ENCODE peak calls at places on chromosomes 12 and 14, in five cellular contexts. One of them, this sample, is unnamed.

GRCh38 chr14:31949709-31950108 is 127.4 kb upstream of the ARHGAP5 start:
- DNase-seq in H9: no peak
- DNase-seq in IMR-90: peak; percentile 48
- DNase-seq in H1: no peak
- DNase-seq in neuronal stem cell: no peak
- DNase-seq in this sample: peak; percentile 80

GRCh38 chr14:20866963-20867362 is 24.2 kb upstream of the RNASE3 start:
- DNase-seq in H9: peak; percentile 41
- DNase-seq in IMR-90: no peak
- DNase-seq in H1: no peak
- DNase-seq in neuronal stem cell: no peak
- DNase-seq in this sample: no peak

GRCh38 chr14:98952595-98953325 is 319.2 kb downstream of the BCL11B start:
- DNase-seq in H9: no peak
- DNase-seq in IMR-90: no peak
- DNase-seq in H1: no peak
- DNase-seq in neuronal stem cell: no peak
- DNase-seq in this sample: no peak

GRCh38 chr14:99517046-99517642 is 35.9 kb downstream of the CCNK start:
- DNase-seq in H9: peak; percentile 33
- DNase-seq in IMR-90: no peak
- DNase-seq in H1: no peak
- DNase-seq in neuronal stem cell: no peak
- DNase-seq in this sample: no peak

GRCh38 chr12:71333418-71333817 is 106.2 kb upstream of the LGR5 start:
- DNase-seq in H9: no peak
- DNase-seq in IMR-90: no peak
- DNase-seq in H1: no peak
- DNase-seq in neuronal stem cell: no peak
- DNase-seq in this sample: no peak

GRCh38 chr12:3122841-3123678 is 45.9 kb downstream of the TSPAN9 start:
- DNase-seq in H9: peak; percentile 54
- DNase-seq in IMR-90: peak; percentile 75
- DNase-seq in H1: no peak
- DNase-seq in neuronal stem cell: no peak
- DNase-seq in this sample: peak; percentile 37

GRCh38 chr14:68680541-68681051 is 112.3 kb downstream of the ZFP36L1 start:
- DNase-seq in H9: no peak
- DNase-seq in IMR-90: peak; percentile 24
- DNase-seq in H1: no peak
- DNase-seq in neuronal stem cell: no peak
- DNase-seq in this sample: peak; percentile 49

GRCh38 chr12:57233357-57234232 is 4.1 kb downstream of the SHMT2 start:
- DNase-seq in H9: no peak
- DNase-seq in IMR-90: peak; percentile 85
- DNase-seq in H1: no peak
- DNase-seq in neuronal stem cell: no peak
- DNase-seq in this sample: peak; percentile 74

GRCh38 chr12:82810568-82810967 is 123.9 kb downstream of the TMTC2 start:
- DNase-seq in H9: no peak
- DNase-seq in IMR-90: no peak
- DNase-seq in H1: no peak
- DNase-seq in neuronal stem cell: no peak
- DNase-seq in this sample: no peak

GRCh38 chr14:77091518-77091917 is 6.5 kb upstream of the CIPC start:
- DNase-seq in H9: no peak
- DNase-seq in IMR-90: no peak
- DNase-seq in H1: no peak
- DNase-seq in neuronal stem cell: no peak
- DNase-seq in this sample: no peak

GRCh38 chr12:87848248-87848868 is 180.8 kb downstream of the C12orf50 start:
- DNase-seq in H9: no peak
- DNase-seq in IMR-90: peak; percentile 82
- DNase-seq in H1: no peak
- DNase-seq in neuronal stem cell: peak; percentile 49
- DNase-seq in this sample: peak; percentile 65

GRCh38 chr14:100281286-100282082 is 24.8 kb downstream of the SLC25A29 start:
- DNase-seq in H9: peak; percentile 65
- DNase-seq in IMR-90: no peak
- DNase-seq in H1: no peak
- DNase-seq in neuronal stem cell: no peak
- DNase-seq in this sample: no peak

GRCh38 chr12:124819525-124819924 is 44.1 kb downstream of the SCARB1 start:
- DNase-seq in H9: no peak
- DNase-seq in IMR-90: no peak
- DNase-seq in H1: no peak
- DNase-seq in neuronal stem cell: no peak
- DNase-seq in this sample: no peak

GRCh38 chr12:85821759-85822158 is 14.4 kb downstream of the RASSF9 start:
- DNase-seq in H9: no peak
- DNase-seq in IMR-90: no peak
- DNase-seq in H1: no peak
- DNase-seq in neuronal stem cell: no peak
- DNase-seq in this sample: peak; percentile 29

GRCh38 chr14:36275741-36276140 is 44.7 kb downstream of the MBIP start:
- DNase-seq in H9: no peak
- DNase-seq in IMR-90: no peak
- DNase-seq in H1: no peak
- DNase-seq in neuronal stem cell: no peak
- DNase-seq in this sample: no peak

GRCh38 chr14:71668942-71669341 is 263.3 kb upstream of the RGS6 start:
- DNase-seq in H9: no peak
- DNase-seq in IMR-90: no peak
- DNase-seq in H1: no peak
- DNase-seq in neuronal stem cell: no peak
- DNase-seq in this sample: no peak

GRCh38 chr14:82403972-82404371 is 870.3 kb upstream of the SEL1L start:
- DNase-seq in H9: no peak
- DNase-seq in IMR-90: no peak
- DNase-seq in H1: no peak
- DNase-seq in neuronal stem cell: no peak
- DNase-seq in this sample: no peak

GRCh38 chr12:51386361-51386760 is 4.8 kb downstream of the GALNT6 start:
- DNase-seq in H9: no peak
- DNase-seq in IMR-90: no peak
- DNase-seq in H1: no peak
- DNase-seq in neuronal stem cell: no peak
- DNase-seq in this sample: no peak

GRCh38 chr14:93059917-93060545 is 55.7 kb downstream of the ITPK1 start:
- DNase-seq in H9: peak; percentile 59
- DNase-seq in IMR-90: no peak
- DNase-seq in H1: no peak
- DNase-seq in neuronal stem cell: no peak
- DNase-seq in this sample: no peak

GRCh38 chr14:102314242-102315011 is 5.1 kb upstream of the ZNF839 start:
- DNase-seq in H9: peak; percentile 83
- DNase-seq in IMR-90: peak; percentile 79
- DNase-seq in H1: no peak
- DNase-seq in neuronal stem cell: peak; percentile 68
- DNase-seq in this sample: peak; percentile 79

GRCh38 chr12:52369220-52369619 is 1.9 kb upstream of the KRT85 start:
- DNase-seq in H9: no peak
- DNase-seq in IMR-90: no peak
- DNase-seq in H1: no peak
- DNase-seq in neuronal stem cell: no peak
- DNase-seq in this sample: no peak

GRCh38 chr12:39102474-39103209 is 197.3 kb upstream of the CPNE8 start:
- DNase-seq in H9: no peak
- DNase-seq in IMR-90: no peak
- DNase-seq in H1: no peak
- DNase-seq in neuronal stem cell: no peak
- DNase-seq in this sample: peak; percentile 6

GRCh38 chr14:73754911-73755360 is 40.8 kb upstream of the PNMA1 start:
- DNase-seq in H9: peak; percentile 28
- DNase-seq in IMR-90: peak; percentile 54
- DNase-seq in H1: no peak
- DNase-seq in neuronal stem cell: no peak
- DNase-seq in this sample: peak; percentile 88
- H4K8ac ChIP-seq in H9: no peak overlapping the region
- H4K8ac ChIP-seq in IMR-90: peak overlapping the region; percentile 50
- H4K8ac ChIP-seq in H1: no peak overlapping the region
- H4K8ac ChIP-seq in neuronal stem cell: no peak overlapping the region
- H4K8ac ChIP-seq in this sample: peak overlapping the region; percentile 10

GRCh38 chr12:68007023-68007422 is 17.8 kb downstream of the IFNG-AS1 start:
- DNase-seq in H9: no peak
- DNase-seq in IMR-90: no peak
- DNase-seq in H1: no peak
- DNase-seq in neuronal stem cell: no peak
- DNase-seq in this sample: no peak

GRCh38 chr12:68011882-68012207 is 22.6 kb downstream of the IFNG-AS1 start:
- DNase-seq in H9: no peak
- DNase-seq in IMR-90: peak; percentile 12
- DNase-seq in H1: no peak
- DNase-seq in neuronal stem cell: no peak
- DNase-seq in this sample: peak; percentile 17

GRCh38 chr12:68011206-68011881 is 22.1 kb downstream of the IFNG-AS1 start:
- DNase-seq in H9: no peak
- DNase-seq in IMR-90: no peak
- DNase-seq in H1: no peak
- DNase-seq in neuronal stem cell: no peak
- DNase-seq in this sample: no peak

GRCh38 chr12:68003777-68004176 is 14.5 kb downstream of the IFNG-AS1 start:
- DNase-seq in H9: no peak
- DNase-seq in IMR-90: no peak
- DNase-seq in H1: no peak
- DNase-seq in neuronal stem cell: no peak
- DNase-seq in this sample: no peak

GRCh38 chr12:68007466-68007865 is 18.2 kb downstream of the IFNG-AS1 start:
- DNase-seq in H9: no peak
- DNase-seq in IMR-90: peak; percentile 10
- DNase-seq in H1: no peak
- DNase-seq in neuronal stem cell: no peak
- DNase-seq in this sample: peak; percentile 51
- H3K23ac ChIP-seq in H9: no peak overlapping the region
- H3K23ac ChIP-seq in IMR-90: no peak overlapping the region
- H3K23ac ChIP-seq in H1: no peak overlapping the region
- H3K23ac ChIP-seq in neuronal stem cell: no peak overlapping the region
- H3K23ac ChIP-seq in this sample: no peak overlapping the region

GRCh38 chr14:60485057-60485599 is 735 bp downstream of the C14orf39 start:
- DNase-seq in H9: no peak
- DNase-seq in IMR-90: no peak
- DNase-seq in H1: no peak
- DNase-seq in neuronal stem cell: no peak
- DNase-seq in this sample: no peak
- H2AFZ ChIP-seq in H9: peak overlapping the region; percentile 36
- H2AFZ ChIP-seq in IMR-90: peak overlapping the region; percentile 93
- H2AFZ ChIP-seq in H1: peak overlapping the region; percentile 93
- H2AFZ ChIP-seq in neuronal stem cell: peak overlapping the region; percentile 90
- H2AFZ ChIP-seq in this sample: no peak overlapping the region

GRCh38 chr14:55411426-55412389 is at the start of gene ATG14:
- DNase-seq in H9: peak; percentile 88
- DNase-seq in IMR-90: peak; percentile 76
- DNase-seq in H1: no peak
- DNase-seq in neuronal stem cell: peak; percentile 81
- DNase-seq in this sample: peak; percentile 89
- H4K8ac ChIP-seq in H9: peak within 1 kb of the TSS; percentile 61
- H4K8ac ChIP-seq in IMR-90: peak within 1 kb of the TSS; percentile 99
- H4K8ac ChIP-seq in H1: peak within 1 kb of the TSS; percentile 100
- H4K8ac ChIP-seq in neuronal stem cell: no peak within 1 kb of the TSS
- H4K8ac ChIP-seq in this sample: peak within 1 kb of the TSS; percentile 99

GRCh38 chr14:61839452-61839851 is 77.2 kb downstream of the SNAPC1 start:
- DNase-seq in H9: no peak
- DNase-seq in IMR-90: peak; percentile 72
- DNase-seq in H1: no peak
- DNase-seq in neuronal stem cell: no peak
- DNase-seq in this sample: no peak
- H3K23ac ChIP-seq in H9: no peak overlapping the region
- H3K23ac ChIP-seq in IMR-90: no peak overlapping the region
- H3K23ac ChIP-seq in H1: no peak overlapping the region
- H3K23ac ChIP-seq in neuronal stem cell: no peak overlapping the region
- H3K23ac ChIP-seq in this sample: no peak overlapping the region

DNA sequence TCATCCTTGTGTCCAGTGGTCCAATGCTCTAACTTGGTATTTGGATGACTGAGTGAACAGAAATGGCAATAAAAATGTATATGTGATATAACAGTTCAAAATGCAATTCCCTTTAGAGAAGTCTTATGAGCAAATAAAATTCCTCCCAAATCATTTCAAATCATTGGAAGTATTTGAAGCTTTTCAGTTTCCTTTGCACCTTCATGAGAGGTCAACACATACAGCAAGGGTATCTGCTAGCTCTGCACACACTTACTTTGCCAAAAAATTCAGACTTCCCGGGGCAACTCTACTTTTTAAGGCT is 423.7 kb downstream of the ATP23 start:
- DNase-seq in H9: no peak
- DNase-seq in IMR-90: no peak
- DNase-seq in H1: no peak
- DNase-seq in neuronal stem cell: no peak
- DNase-seq in this sample: no peak
- H2AFZ ChIP-seq in H9: no peak overlapping the region
- H2AFZ ChIP-seq in IMR-90: no peak overlapping the region
- H2AFZ ChIP-seq in H1: no peak overlapping the region
- H2AFZ ChIP-seq in neuronal stem cell: no peak overlapping the region
- H2AFZ ChIP-seq in this sample: no peak overlapping the region

DNA sequence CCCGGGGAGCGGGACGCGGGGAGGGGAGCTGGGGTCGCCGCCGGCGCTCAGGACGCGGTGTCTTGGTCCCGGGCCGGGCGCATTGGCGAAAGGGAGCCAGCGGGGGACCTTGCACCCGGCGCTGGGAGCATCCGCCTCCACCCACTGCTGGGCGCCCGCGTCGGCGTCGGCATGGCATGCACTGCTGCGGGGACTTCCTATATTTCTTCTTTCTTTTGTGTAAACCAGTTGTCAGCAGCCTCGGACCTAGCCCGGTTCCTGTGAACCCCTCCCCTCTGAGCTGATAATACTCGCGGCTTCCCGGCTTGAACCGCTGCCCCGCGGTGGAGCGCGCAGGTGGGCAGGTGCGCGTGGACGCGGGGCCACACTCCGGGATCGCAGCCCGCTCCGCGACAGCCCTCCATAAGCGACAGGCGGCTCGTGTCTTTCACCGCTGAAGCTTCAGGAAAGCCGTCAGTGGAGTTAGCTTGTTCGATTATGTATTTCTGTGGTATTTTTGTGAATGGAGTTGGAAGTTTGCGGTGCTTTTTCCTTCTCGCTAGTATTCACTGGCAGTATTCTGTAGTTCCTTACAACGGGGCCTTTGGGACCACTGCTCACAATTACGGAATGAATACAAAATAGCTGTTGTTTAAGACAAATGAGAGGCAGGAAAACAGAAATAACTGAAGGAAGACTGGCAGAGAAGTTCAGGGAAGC is 824 bp downstream of the BMAL2 start:
- DNase-seq in H9: peak; percentile 56
- DNase-seq in IMR-90: no peak
- DNase-seq in H1: no peak
- DNase-seq in neuronal stem cell: peak; percentile 9
- DNase-seq in this sample: peak; percentile 47
- H4K8ac ChIP-seq in H9: no peak overlapping the region
- H4K8ac ChIP-seq in IMR-90: peak overlapping the region; percentile 27
- H4K8ac ChIP-seq in H1: peak overlapping the region; percentile 31
- H4K8ac ChIP-seq in neuronal stem cell: no peak overlapping the region
- H4K8ac ChIP-seq in this sample: peak overlapping the region; percentile 84